ENCODE peak calls at places on chromosomes 13 and 19, in six cellular contexts. C is foreskin fibroblast, O is Panc1, R is cardiac muscle cell, E is omental fat pad, S is lung. K is an unnamed sample.

GRCh38 chr13:32454886-32455593 is 27.1 kb upstream of the N4BP2L1 start:
- DNase-seq in C (no peak), O (no peak), R (no peak), E (no peak), S (no peak), K (no peak)

GRCh38 chr13:41453620-41454019 is 3.7 kb upstream of the RGCC start:
- DNase-seq in C (no peak), O (no peak), R (no peak), E (no peak), S (no peak), K (no peak)

GRCh38 chr13:65111223-65111622 is 2118.9 kb downstream of the PCDH9 start:
- DNase-seq in C (no peak), O (no peak), R (no peak), E (no peak), S (no peak), K (no peak)

GRCh38 chr13:60146491-60146890 is 17.2 kb downstream of the DIAPH3 start:
- DNase-seq in C (peak), O (no peak), R (peak), E (no peak), S (no peak), K (no peak)

GRCh38 chr19:5645409-5645808 is 22.5 kb downstream of the SAFB start:
- DNase-seq in C (no peak), O (no peak), R (no peak), E (no peak), S (no peak), K (no peak)

GRCh38 chr19:3338541-3339181 is 27.7 kb upstream of the NFIC start:
- DNase-seq in C (no peak), O (no peak), R (no peak), E (no peak), S (peak), K (no peak)

GRCh38 chr19:35585844-35586243 is at the start of gene PMIS2:
- DNase-seq in C (no peak), O (no peak), R (no peak), E (no peak), S (no peak), K (no peak)

GRCh38 chr13:112153364-112153763 is 86.4 kb downstream of the SOX1 start:
- DNase-seq in C (no peak), O (no peak), R (no peak), E (no peak), S (no peak), K (no peak)

GRCh38 chr13:50994651-50995050 is 85.1 kb downstream of the RNASEH2B start:
- DNase-seq in C (no peak), O (no peak), R (no peak), E (no peak), S (no peak), K (no peak)

GRCh38 chr13:45331981-45332830 is 8.8 kb downstream of the TPT1 start:
- DNase-seq in C (peak), O (no peak), R (peak), E (no peak), S (no peak), K (no peak)

GRCh38 chr19:1172353-1173159 is 1.5 kb downstream of the SBNO2 start:
- DNase-seq in C (peak), O (no peak), R (peak), E (no peak), S (no peak), K (no peak)

GRCh38 chr13:44622259-44622658 is 46.1 kb upstream of the TSC22D1 start:
- DNase-seq in C (no peak), O (no peak), R (peak), E (no peak), S (no peak), K (no peak)

GRCh38 chr13:106011600-106011999 is 523.9 kb downstream of the EFNB2 start:
- DNase-seq in C (no peak), O (no peak), R (no peak), E (no peak), S (no peak), K (no peak)

GRCh38 chr13:106113796-106114195 is 421.7 kb downstream of the EFNB2 start:
- DNase-seq in C (no peak), O (no peak), R (no peak), E (no peak), S (no peak), K (no peak)

GRCh38 chr19:588093-588742 is 1.5 kb upstream of the HCN2 start:
- DNase-seq in C (peak), O (no peak), R (peak), E (no peak), S (no peak), K (no peak)

GRCh38 chr13:64471916-64472315 is 2758.2 kb downstream of the PCDH9 start:
- DNase-seq in C (peak), O (peak), R (peak), E (no peak), S (no peak), K (no peak)

GRCh38 chr19:45782820-45783785 is 813 bp upstream of the DMPK start:
- DNase-seq in C (peak), O (no peak), R (peak), E (no peak), S (no peak), K (no peak)

GRCh38 chr13:114116734-114117133 is 15.7 kb downstream of the RASA3 start:
- DNase-seq in C (no peak), O (no peak), R (no peak), E (no peak), S (no peak), K (no peak)

GRCh38 chr13:47437411-47437810 is 540.6 kb upstream of the HTR2A start:
- DNase-seq in C (peak), O (no peak), R (no peak), E (no peak), S (no peak), K (no peak)

GRCh38 chr19:33374406-33374703 is 846 bp downstream of the CEBPG start:
- DNase-seq in C (peak), O (no peak), R (no peak), E (no peak), S (no peak), K (no peak)

GRCh38 chr13:35164324-35164932 is 222.4 kb downstream of the NBEA start:
- DNase-seq in C (peak), O (no peak), R (peak), E (no peak), S (no peak), K (no peak)

GRCh38 chr19:48637948-48638830 is 1.0 kb upstream of the DBP start:
- DNase-seq in C (peak), O (peak), R (peak), E (no peak), S (peak), K (peak)

GRCh38 chr19:48635966-48636858 is 967 bp downstream of the DBP start:
- DNase-seq in C (no peak), O (no peak), R (no peak), E (no peak), S (no peak), K (no peak)

GRCh38 chr19:48637449-48637947 is 319 bp upstream of the DBP start:
- DNase-seq in C (peak), O (peak), R (peak), E (peak), S (peak), K (peak)

GRCh38 chr19:48635263-48635965 is 1.8 kb downstream of the DBP start:
- DNase-seq in C (peak), O (no peak), R (peak), E (no peak), S (peak), K (peak)

GRCh38 chr19:48636859-48637448 is at the start of gene DBP:
- DNase-seq in C (peak), O (no peak), R (no peak), E (no peak), S (no peak), K (no peak)
- TF ChIP-seq CTCF in C (no peak), O (no peak), R (peak), E (no peak), S (no peak), K (no peak)

GRCh38 chr19:12047868-12048267 is 4.9 kb downstream of the ZNF878 start:
- DNase-seq in C (peak), O (no peak), R (no peak), E (no peak), S (no peak), K (no peak)

GRCh38 chr19:12052057-12052570 is 647 bp downstream of the ZNF878 start:
- DNase-seq in C (peak), O (no peak), R (no peak), E (no peak), S (no peak), K (no peak)

GRCh38 chr19:12055784-12056183 is 3.0 kb upstream of the ZNF878 start:
- DNase-seq in C (no peak), O (no peak), R (no peak), E (no peak), S (no peak), K (no peak)

DNA sequence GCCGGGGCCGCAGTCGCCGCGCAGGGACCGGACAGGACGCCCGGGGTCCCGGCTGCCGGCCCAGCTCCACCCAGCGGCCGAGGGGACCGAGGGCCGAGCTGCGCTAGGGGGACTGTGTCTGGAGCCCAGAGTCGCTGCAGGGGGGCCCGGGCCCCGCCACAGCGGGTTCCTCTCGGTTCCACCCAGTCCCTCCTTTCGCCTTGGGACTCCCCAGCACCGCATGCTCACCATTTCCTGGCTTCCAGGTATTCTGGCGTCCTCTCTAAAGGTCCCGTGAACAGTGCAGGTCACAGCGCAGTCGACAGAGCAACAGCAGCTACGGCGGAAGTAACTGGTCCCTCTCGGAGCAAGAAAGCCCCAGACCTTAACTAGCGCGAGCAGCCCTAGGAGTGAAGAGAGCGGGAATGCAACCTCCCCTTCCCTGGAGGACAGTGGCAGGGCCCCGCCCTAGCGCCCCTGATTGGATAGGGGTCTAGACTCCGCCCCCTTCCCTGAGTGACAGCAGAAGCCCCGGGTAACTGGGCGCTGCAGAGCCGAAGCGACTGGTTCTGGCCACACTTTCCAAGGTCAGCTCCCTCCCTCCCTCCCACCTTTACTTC is at the start of gene ZNF878:
- DNase-seq in C (peak), O (no peak), R (peak), E (peak), S (peak), K (peak)
- TF ChIP-seq CTCF in C (no peak), O (peak), R (peak), E (no peak), S (no peak), K (no peak)

DNA sequence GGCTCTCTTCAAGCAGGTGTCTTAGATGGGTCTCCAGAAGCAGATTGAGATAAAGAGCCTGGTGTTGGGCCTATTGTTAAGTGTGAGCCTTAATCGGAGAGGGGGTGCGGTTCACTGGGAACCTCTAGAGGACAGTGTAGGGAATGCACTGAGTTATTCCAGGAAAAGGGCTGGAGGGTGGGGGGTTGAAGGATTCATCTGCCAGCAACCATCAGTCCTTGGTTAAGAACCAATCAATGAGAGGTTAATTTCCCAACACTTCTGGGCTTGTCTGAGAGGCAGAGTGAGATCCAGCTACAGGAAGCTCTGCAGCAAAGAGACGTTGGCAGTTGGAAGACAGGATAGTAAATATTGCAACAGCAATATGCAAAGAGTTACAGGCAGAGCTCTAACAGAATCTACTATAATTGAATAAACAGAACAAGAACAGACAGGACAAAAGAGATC is 28.7 kb downstream of the CYP4F2 start:
- DNase-seq in C (peak), O (peak), R (peak), E (no peak), S (peak), K (no peak)
- TF ChIP-seq CTCF in C (peak), O (peak), R (peak), E (no peak), S (peak), K (peak)

GRCh38 chr13:22944378-22944777 is 236.4 kb upstream of the SGCG start:
- DNase-seq in C (no peak), O (no peak), R (no peak), E (no peak), S (no peak), K (no peak)
- TF ChIP-seq CTCF in C (no peak), O (no peak), R (no peak), E (no peak), S (no peak), K (no peak)

GRCh38 chr19:30011051-30011578 is 69.1 kb downstream of the URI1 start:
- DNase-seq in C (no peak), O (no peak), R (no peak), E (no peak), S (no peak), K (no peak)
- TF ChIP-seq CTCF in C (no peak), O (no peak), R (no peak), E (no peak), S (no peak), K (no peak)

GRCh38 chr13:100828226-100828625 is 153.6 kb upstream of the TMTC4 start:
- DNase-seq in C (no peak), O (no peak), R (peak), E (no peak), S (no peak), K (no peak)
- TF ChIP-seq CTCF in C (no peak), O (peak), R (no peak), E (no peak), S (no peak), K (no peak)

GRCh38 chr13:110683921-110684320 is 22.0 kb downstream of the CARS2 start:
- DNase-seq in C (no peak), O (no peak), R (no peak), E (no peak), S (no peak), K (no peak)

GRCh38 chr13:110681868-110682550 is 23.9 kb downstream of the CARS2 start:
- DNase-seq in C (no peak), O (no peak), R (no peak), E (no peak), S (no peak), K (no peak)

GRCh38 chr13:110682746-110683145 is 23.2 kb downstream of the CARS2 start:
- DNase-seq in C (no peak), O (no peak), R (no peak), E (no peak), S (no peak), K (no peak)

GRCh38 chr13:110684388-110685056 is 21.4 kb downstream of the CARS2 start:
- DNase-seq in C (peak), O (no peak), R (no peak), E (no peak), S (no peak), K (no peak)

DNA sequence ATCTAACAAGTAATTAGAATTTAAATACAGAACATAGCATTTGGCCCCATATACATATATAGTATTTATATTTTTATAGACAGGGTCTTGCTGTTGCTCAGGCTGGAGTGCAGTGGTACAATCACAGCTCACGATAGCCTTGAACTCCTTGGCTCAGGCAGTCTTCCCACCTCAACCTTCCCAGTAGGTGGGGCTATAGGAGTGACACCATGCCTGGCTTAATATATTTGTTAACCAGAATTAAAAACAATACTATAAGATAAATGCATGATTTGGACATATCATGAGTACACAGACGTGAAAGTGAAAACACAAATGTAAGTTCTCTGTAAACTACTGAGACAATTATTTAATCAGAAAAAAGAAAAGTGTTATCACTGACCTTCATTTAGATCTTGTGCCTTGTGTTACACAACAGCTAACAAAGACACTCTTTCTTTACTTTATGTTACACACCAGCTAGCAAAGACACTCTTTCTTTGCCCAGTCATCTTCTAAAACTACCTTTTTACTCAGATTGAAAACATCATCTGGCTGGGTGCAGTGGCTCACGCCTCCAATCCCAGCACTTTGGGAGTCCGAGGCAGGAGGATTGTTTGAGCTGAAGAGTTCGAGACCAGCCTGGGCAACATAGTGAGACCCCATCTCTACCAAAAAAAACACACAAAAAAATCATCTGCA is 22.6 kb downstream of the CARS2 start:
- DNase-seq in C (peak), O (no peak), R (peak), E (no peak), S (no peak), K (no peak)
- TF ChIP-seq CTCF in C (peak), O (no peak), R (peak), E (no peak), S (no peak), K (peak)

DNA sequence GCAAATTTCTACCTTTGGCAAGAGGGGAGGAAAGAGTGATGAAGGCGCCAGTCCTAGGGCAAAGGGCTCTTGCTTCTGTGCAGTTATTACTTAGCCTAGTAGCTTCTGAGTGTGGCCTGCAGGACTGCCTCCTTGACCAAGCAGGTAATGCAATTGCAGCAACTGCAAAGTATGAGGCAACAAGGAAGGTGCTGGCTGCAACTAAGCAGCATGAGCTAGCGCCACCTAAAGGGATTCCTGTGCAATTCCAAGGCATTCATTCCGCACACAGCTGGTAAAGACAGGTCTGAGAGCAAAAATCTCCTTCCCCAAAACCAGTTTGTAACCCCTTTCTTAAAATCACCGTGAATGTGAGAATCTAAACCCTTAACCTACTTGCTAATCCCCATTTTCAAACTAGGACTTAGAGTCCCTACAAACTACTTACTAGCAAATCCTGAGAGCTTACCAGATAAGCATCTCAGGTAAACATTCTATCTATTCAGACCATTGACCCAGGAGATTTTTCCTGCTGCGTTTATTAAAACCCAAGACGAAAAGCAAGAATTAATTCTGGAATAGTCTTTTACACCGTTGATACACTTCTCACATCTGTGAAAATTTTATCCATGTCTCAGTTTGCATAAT is 62.9 kb downstream of the DCT start:
- DNase-seq in C (no peak), O (no peak), R (peak), E (no peak), S (no peak), K (no peak)
- TF ChIP-seq CTCF in C (peak), O (peak), R (peak), E (no peak), S (no peak), K (no peak)

GRCh38 chr19:16441661-16442071 is 30.1 kb downstream of the EPS15L1 start:
- DNase-seq in C (no peak), O (no peak), R (no peak), E (no peak), S (no peak), K (no peak)
- TF ChIP-seq CTCF in C (peak), O (peak), R (peak), E (no peak), S (no peak), K (peak)

K was measured in natural killer cell.